ENCODE peak calls at places on chromosomes 6 and 20, in five cellular contexts. I is sigmoid colon, W is prostate gland, L is Panc1, R is stomach. H is an unnamed sample.

GRCh38 chr6:17870302-17871168 is 116.9 kb downstream of the KIF13A start:
- DNase-seq in W (no peak), I (no peak), R (no peak), L (no peak), H (no peak)

GRCh38 chr6:48744948-48745347 is 634.0 kb upstream of the PTCHD4 start:
- DNase-seq in I (no peak), W (no peak), L (no peak), R (no peak), H (no peak)

GRCh38 chr6:148166339-148166949 is 176.2 kb upstream of the SASH1 start:
- DNase-seq in R (no peak), I (no peak), W (peak), L (no peak), H (no peak)

GRCh38 chr6:7723554-7723953 is 2.3 kb upstream of the BMP6 start:
- DNase-seq in I (no peak), R (no peak), L (no peak), W (no peak), H (no peak)

GRCh38 chr6:55052846-55053245 is 121.5 kb upstream of the HCRTR2 start:
- DNase-seq in L (no peak), W (no peak), I (no peak), R (no peak), H (no peak)

GRCh38 chr20:49290608-49291191 is 12.8 kb upstream of the ZNFX1 start:
- DNase-seq in W (no peak), L (no peak), I (no peak), R (no peak), H (no peak)

GRCh38 chr20:59820204-59821041 is 113.0 kb downstream of the SYCP2 start:
- DNase-seq in L (no peak), R (no peak), I (no peak), W (no peak), H (peak)

GRCh38 chr6:17349437-17349836 is 44.0 kb upstream of the CAP2 start:
- DNase-seq in R (no peak), L (no peak), W (no peak), I (no peak), H (no peak)

GRCh38 chr20:25486377-25486776 is 78.9 kb downstream of the GINS1 start:
- DNase-seq in I (no peak), L (no peak), W (no peak), R (no peak), H (no peak)

GRCh38 chr20:63495771-63496403 is 3.0 kb downstream of the EEF1A2 start:
- DNase-seq in R (peak), W (peak), I (peak), L (no peak), H (peak)

GRCh38 chr20:17626217-17627007 is 55.6 kb downstream of the RRBP1 start:
- DNase-seq in W (no peak), R (peak), I (peak), L (no peak), H (peak)

GRCh38 chr20:16710781-16711180 is 19.0 kb upstream of the SNRPB2 start:
- DNase-seq in W (no peak), I (no peak), R (no peak), L (no peak), H (no peak)

GRCh38 chr20:37407117-37407566 is 61.2 kb downstream of the SRC start:
- DNase-seq in L (no peak), I (no peak), W (no peak), R (no peak), H (no peak)

GRCh38 chr6:170028629-170029345 is 262.1 kb downstream of the DLL1 start:
- DNase-seq in L (no peak), W (no peak), R (peak), I (peak), H (peak)

GRCh38 chr20:42259389-42259788 is 641.2 kb upstream of the CHD6 start:
- DNase-seq in W (no peak), I (no peak), L (no peak), R (no peak), H (no peak)

GRCh38 chr20:24761220-24762065 is 187.6 kb upstream of the CST7 start:
- DNase-seq in W (no peak), L (no peak), R (peak), I (no peak), H (peak)

GRCh38 chr20:50113420-50114224 is 672 bp upstream of the UBE2V1 start:
- DNase-seq in W (no peak), L (no peak), R (no peak), I (no peak), H (no peak)

GRCh38 chr6:77683515-77683914 is 30.7 kb downstream of the MEI4 start:
- DNase-seq in W (no peak), L (no peak), I (no peak), R (no peak), H (no peak)

GRCh38 chr6:160933256-160933655 is 58.3 kb upstream of the MAP3K4 start:
- DNase-seq in L (no peak), R (no peak), I (no peak), W (no peak), H (no peak)

GRCh38 chr6:166478782-166479592 is 96.2 kb upstream of the MPC1 start:
- DNase-seq in R (no peak), W (no peak), L (no peak), I (no peak), H (peak)

GRCh38 chr6:17470209-17470952 is 77.0 kb downstream of the CAP2 start:
- DNase-seq in W (no peak), I (no peak), L (no peak), R (no peak), H (no peak)

GRCh38 chr20:17612975-17613327 is 43.1 kb downstream of the DSTN start:
- DNase-seq in L (no peak), W (no peak), I (no peak), R (no peak), H (no peak)

GRCh38 chr6:134114489-134114888 is 62.1 kb upstream of the SLC2A12 start:
- DNase-seq in W (no peak), I (no peak), R (no peak), L (no peak), H (no peak)

GRCh38 chr6:134106702-134107101 is 54.3 kb upstream of the SLC2A12 start:
- DNase-seq in L (no peak), I (no peak), W (no peak), R (no peak), H (no peak)

GRCh38 chr6:134115715-134116074 is 63.3 kb upstream of the SLC2A12 start:
- DNase-seq in W (no peak), R (no peak), I (no peak), L (no peak), H (no peak)

GRCh38 chr6:134114918-134115714 is 62.7 kb upstream of the SLC2A12 start:
- DNase-seq in R (no peak), W (no peak), L (no peak), I (no peak), H (no peak)

DNA sequence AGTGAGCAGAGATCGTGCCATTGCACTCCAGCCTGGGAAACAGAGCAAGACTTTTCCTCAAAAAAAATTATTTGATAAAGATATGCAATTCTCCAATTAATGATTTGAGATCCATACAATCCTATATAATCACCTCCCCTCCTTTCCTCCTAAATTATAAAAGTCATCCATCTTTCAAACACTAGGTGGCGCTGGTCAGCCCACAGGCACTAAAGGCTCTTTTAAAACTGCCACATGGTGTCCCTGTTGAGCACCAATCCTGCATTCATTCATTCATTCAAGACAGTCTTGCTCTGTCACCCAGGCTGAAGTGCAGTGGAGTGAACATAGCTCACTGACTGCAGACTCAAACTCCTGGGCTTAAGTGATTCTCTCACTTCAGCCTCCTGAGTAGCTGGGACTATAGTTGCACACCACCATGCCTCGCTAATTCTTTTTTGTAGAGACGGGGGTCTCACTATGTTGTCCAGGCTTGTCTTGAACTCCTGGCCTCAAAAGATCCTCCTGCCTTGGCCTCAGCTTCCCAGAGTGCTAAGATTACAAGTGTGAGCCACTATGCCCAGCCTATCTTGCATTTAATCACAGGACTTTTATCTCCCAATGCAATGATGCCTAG is 58.7 kb upstream of the SLC2A12 start:
- DNase-seq in I (no peak), L (peak), R (no peak), W (no peak), H (no peak)
- TF ChIP-seq CTCF in I (peak), L (peak), R (peak), W (no peak), H (peak)

DNA sequence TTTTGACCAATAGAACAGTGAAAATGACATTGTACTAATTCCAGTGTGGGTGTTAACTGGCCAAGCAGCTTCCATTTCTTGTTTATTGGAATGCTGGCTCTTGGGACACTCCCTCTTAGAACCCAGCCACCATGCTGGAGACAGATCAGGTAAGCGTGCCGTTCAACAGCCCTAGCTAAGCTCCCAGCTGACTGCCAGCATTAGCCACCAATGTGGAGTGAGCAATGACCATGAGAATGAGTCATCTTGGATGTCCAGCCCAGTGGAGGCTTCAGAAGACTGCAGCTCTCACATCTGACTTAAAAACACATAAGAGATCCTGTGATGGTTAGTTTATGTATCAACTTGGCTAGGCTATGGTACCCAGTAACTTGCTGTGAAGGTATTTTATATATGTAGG is 3.0 kb upstream of the LINC00237 start:
- DNase-seq in R (no peak), W (no peak), I (no peak), L (no peak), H (no peak)
- TF ChIP-seq POLR2AphosphoS5 in R (no peak), W (no peak), I (no peak), L (no peak), H (no peak)

GRCh38 chr6:50657513-50657912 is 55.8 kb upstream of the TFAP2D start:
- DNase-seq in I (no peak), R (no peak), W (no peak), L (peak), H (no peak)

GRCh38 chr6:50654155-50654554 is 59.2 kb upstream of the TFAP2D start:
- DNase-seq in I (no peak), L (peak), W (no peak), R (no peak), H (no peak)

GRCh38 chr6:50653253-50653652 is 60.1 kb upstream of the TFAP2D start:
- DNase-seq in I (no peak), R (no peak), W (no peak), L (no peak), H (no peak)

GRCh38 chr6:50658561-50658960 is 54.8 kb upstream of the TFAP2D start:
- DNase-seq in R (no peak), I (no peak), W (no peak), L (no peak), H (no peak)

GRCh38 chr6:50655848-50656453 is 57.4 kb upstream of the TFAP2D start:
- DNase-seq in I (no peak), L (no peak), R (no peak), W (no peak), H (no peak)
- TF ChIP-seq CTCF in I (peak), L (peak), R (no peak), W (peak), H (no peak)

GRCh38 chr6:32580593-32580992 is 9.1 kb downstream of the HLA-DRB1 start:
- DNase-seq in W (no peak), I (no peak), L (no peak), R (no peak), H (no peak)

GRCh38 chr6:32578962-32579361 is 10.7 kb downstream of the HLA-DRB1 start:
- DNase-seq in I (no peak), L (no peak), W (no peak), R (no peak), H (no peak)

GRCh38 chr6:32581275-32582095 is 8.2 kb downstream of the HLA-DRB1 start:
- DNase-seq in I (no peak), L (no peak), R (no peak), W (no peak), H (no peak)

GRCh38 chr6:32570363-32570905 is 19.2 kb downstream of the HLA-DRB1 start:
- DNase-seq in W (no peak), R (no peak), L (no peak), I (no peak), H (no peak)

DNA sequence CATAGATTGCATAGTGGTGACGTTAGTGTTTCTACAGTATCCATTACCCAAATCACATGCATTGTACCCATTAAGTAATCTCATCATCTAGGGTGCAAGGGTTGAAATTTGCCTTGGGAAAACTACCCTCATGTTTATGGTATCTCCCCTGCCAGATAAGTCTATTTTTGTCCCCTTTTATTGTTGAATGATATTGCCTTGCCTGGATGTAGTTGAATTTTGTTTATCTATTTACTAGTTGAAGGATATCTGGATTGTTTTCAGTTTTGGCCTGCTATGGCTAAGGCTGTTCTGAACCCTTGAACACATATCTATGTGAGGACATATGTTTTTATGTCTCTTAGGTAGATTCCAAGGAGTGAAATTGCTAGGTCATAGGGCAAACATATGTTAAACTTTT is 13.4 kb downstream of the HLA-DRB1 start:
- DNase-seq in I (no peak), L (no peak), R (no peak), W (no peak), H (no peak)
- TF ChIP-seq POLR2AphosphoS5 in I (no peak), L (no peak), R (no peak), W (no peak), H (no peak)

GRCh38 chr6:2792330-2792729 is 27.1 kb downstream of the WRNIP1 start:
- DNase-seq in R (no peak), W (no peak), I (no peak), L (no peak), H (no peak)

GRCh38 chr6:2794171-2794730 is 29.1 kb downstream of the WRNIP1 start:
- DNase-seq in W (no peak), I (no peak), L (no peak), R (no peak), H (no peak)

GRCh38 chr6:2791124-2792050 is 26.2 kb downstream of the WRNIP1 start:
- DNase-seq in I (peak), R (peak), L (peak), W (peak), H (no peak)

GRCh38 chr6:2793491-2794151 is 28.4 kb downstream of the WRNIP1 start:
- DNase-seq in R (peak), W (no peak), L (no peak), I (peak), H (no peak)

GRCh38 chr6:2790588-2790987 is 25.4 kb downstream of the WRNIP1 start:
- DNase-seq in R (no peak), L (no peak), I (no peak), W (no peak), H (no peak)
- TF ChIP-seq CTCF in R (peak), L (no peak), I (no peak), W (no peak), H (no peak)

GRCh38 chr6:47090881-47091280 is 48.7 kb upstream of the ADGRF1 start:
- DNase-seq in W (no peak), L (no peak), I (no peak), R (no peak), H (no peak)
- TF ChIP-seq POLR2AphosphoS5 in W (no peak), L (no peak), I (no peak), R (no peak), H (no peak)

GRCh38 chr6:33764036-33764435 is 17.3 kb upstream of the IP6K3 start:
- DNase-seq in L (no peak), R (no peak), I (no peak), W (no peak), H (no peak)

GRCh38 chr6:33763483-33763882 is 16.8 kb upstream of the IP6K3 start:
- DNase-seq in L (no peak), W (no peak), R (no peak), I (no peak), H (no peak)

GRCh38 chr6:33761581-33761921 is 14.8 kb upstream of the IP6K3 start:
- DNase-seq in I (no peak), R (no peak), L (no peak), W (no peak), H (no peak)

GRCh38 chr6:33762713-33763112 is 16.0 kb upstream of the IP6K3 start:
- DNase-seq in R (no peak), I (no peak), W (no peak), L (no peak), H (no peak)

DNA sequence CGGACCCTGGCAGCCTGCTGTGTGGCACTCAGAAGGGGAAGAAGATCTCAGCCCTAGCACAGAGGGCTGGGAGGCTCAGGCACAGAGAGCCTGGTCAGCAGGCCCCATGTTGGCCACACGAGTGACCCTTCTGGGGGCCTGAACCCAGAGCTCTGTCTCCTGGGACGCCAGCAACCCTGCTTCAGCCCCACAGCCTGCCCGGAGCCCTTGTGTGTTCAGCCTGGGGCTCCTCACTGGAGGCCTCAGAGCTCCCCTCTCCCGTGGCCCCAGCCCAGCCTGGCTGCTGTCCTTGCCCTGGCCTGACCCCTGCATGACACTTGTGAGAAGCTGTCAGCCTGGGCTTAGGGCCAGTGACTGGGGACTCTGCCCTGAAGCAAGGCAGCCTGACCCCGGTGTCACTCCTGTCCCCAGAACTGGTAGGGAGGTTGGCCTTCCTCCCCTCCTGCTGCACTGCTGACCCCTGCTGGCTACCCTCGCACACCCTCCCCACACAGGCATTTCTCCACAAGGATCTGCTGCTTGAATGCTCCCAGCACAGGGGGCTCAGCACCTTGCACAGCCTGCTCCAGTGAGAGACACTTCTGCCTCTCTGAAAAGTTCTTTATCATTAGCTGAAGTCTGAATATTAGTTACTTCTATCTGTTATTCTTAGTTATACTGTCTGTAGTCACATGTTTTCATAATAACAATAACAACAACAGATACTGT is 15.4 kb upstream of the IP6K3 start:
- DNase-seq in W (peak), I (peak), R (peak), L (no peak), H (peak)
- TF ChIP-seq CTCF in W (no peak), I (peak), R (peak), L (peak), H (peak)

GRCh38 chr6:70208235-70208790 is 94.6 kb downstream of the COL9A1 start:
- DNase-seq in L (no peak), W (no peak), R (no peak), I (no peak), H (no peak)
- TF ChIP-seq POLR2AphosphoS5 in L (no peak), W (no peak), R (no peak), I (no peak), H (no peak)